ENCODE peak calls at places on chromosome 9, in four cellular contexts. P, B, H and I are unnamed samples.

GRCh38 chr9:105154723-105155191 is 89.7 kb upstream of the SLC44A1 start:
- DNase-seq in P (no peak), B (no peak), H (peak), I (peak)

GRCh38 chr9:16398676-16399075 is 471.8 kb downstream of the BNC2 start:
- DNase-seq in P (no peak), B (no peak), H (peak), I (no peak)

GRCh38 chr9:123011878-123012528 is 21.5 kb upstream of the GPR21 start:
- DNase-seq in P (no peak), B (no peak), H (no peak), I (peak)

GRCh38 chr9:110802416-110803035 is 133.9 kb downstream of the MUSK start:
- DNase-seq in P (no peak), B (no peak), H (peak), I (peak)

GRCh38 chr9:107274953-107275422 is 8.1 kb upstream of the RAD23B start:
- DNase-seq in P (no peak), B (no peak), H (peak), I (peak)

GRCh38 chr9:36772449-36773370 is 200.0 kb downstream of the MELK start:
- DNase-seq in P (no peak), B (no peak), H (peak), I (peak)

GRCh38 chr9:105639936-105640335 is 22.3 kb upstream of the TAL2 start:
- DNase-seq in P (no peak), B (no peak), H (no peak), I (no peak)

GRCh38 chr9:93650448-93650847 is 74.1 kb downstream of the PHF2 start:
- DNase-seq in P (peak), B (peak), H (no peak), I (no peak)

GRCh38 chr9:123927625-123928308 is 2.2 kb downstream of the DENND1A start:
- DNase-seq in P (no peak), B (no peak), H (no peak), I (peak)

GRCh38 chr9:109440797-109441287 is 57.3 kb downstream of the PTPN3 start:
- DNase-seq in P (peak), B (no peak), H (peak), I (peak)

GRCh38 chr9:107213561-107214028 is 69.5 kb upstream of the RAD23B start:
- DNase-seq in P (no peak), B (no peak), H (peak), I (peak)

GRCh38 chr9:5122542-5122941 is 62.9 kb downstream of the INSL6 start:
- DNase-seq in P (no peak), B (no peak), H (no peak), I (no peak)

GRCh38 chr9:134035041-134036039 is 10.1 kb downstream of the BRD3OS start:
- DNase-seq in P (no peak), B (peak), H (no peak), I (no peak)

GRCh38 chr9:4499917-4500316 is 9.6 kb downstream of the SLC1A1 start:
- DNase-seq in P (no peak), B (peak), H (no peak), I (no peak)

GRCh38 chr9:134374301-134375010 is 48.2 kb downstream of the RXRA start:
- DNase-seq in P (peak), B (peak), H (no peak), I (no peak)

GRCh38 chr9:129875687-129876395 is 40.6 kb downstream of the USP20 start:
- DNase-seq in P (no peak), B (peak), H (no peak), I (no peak)

DNA sequence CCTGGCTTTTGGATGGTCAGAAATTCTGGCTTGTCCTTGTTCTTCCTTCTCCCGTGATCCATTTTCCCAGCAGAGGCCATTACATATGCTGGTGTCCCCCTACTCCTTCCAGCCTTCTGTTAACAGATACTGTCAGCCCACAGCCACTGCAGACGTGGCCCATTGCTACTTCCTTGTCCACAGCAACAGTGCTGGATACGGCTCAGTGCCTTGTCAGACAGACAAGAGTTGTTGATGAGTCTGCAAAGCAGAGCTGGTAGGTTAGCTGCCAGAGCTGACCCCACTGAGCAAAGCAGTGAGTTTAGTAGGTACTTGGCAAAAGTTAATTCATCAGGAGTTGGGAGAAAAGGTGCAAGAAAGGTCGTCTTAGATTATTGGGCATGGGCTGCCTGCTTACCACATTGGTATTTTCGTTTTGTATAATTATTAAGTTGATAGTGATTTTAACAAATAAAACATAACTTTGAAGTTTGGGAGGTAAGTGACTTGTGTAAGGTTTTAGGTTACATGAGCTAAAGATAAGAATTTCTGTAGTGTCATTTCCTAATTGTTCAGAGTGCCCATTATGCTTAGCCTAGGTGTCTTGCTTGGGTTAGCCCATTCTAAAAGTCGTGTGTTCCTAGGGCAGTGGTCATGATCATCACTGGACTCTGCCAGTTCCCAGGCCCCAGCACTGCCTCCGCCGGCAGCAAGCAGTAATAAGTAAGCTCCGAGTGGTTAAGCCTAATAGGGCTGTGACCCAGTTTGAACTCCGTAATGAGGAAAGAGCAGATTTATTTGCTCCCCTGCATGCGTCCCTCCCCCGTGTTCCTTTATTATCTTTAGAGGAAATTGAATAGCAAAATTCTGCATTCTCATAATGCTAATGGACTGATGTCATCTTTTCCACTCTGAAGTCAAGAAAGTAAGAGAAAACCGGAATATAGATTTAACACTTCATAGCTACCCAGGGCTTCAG is 292.0 kb downstream of the FANCC start:
- DNase-seq in P (peak), B (peak), H (peak), I (peak)
- H3K4me3 ChIP-seq in P (no peak), B (no peak), H (no peak), I (no peak)

DNA sequence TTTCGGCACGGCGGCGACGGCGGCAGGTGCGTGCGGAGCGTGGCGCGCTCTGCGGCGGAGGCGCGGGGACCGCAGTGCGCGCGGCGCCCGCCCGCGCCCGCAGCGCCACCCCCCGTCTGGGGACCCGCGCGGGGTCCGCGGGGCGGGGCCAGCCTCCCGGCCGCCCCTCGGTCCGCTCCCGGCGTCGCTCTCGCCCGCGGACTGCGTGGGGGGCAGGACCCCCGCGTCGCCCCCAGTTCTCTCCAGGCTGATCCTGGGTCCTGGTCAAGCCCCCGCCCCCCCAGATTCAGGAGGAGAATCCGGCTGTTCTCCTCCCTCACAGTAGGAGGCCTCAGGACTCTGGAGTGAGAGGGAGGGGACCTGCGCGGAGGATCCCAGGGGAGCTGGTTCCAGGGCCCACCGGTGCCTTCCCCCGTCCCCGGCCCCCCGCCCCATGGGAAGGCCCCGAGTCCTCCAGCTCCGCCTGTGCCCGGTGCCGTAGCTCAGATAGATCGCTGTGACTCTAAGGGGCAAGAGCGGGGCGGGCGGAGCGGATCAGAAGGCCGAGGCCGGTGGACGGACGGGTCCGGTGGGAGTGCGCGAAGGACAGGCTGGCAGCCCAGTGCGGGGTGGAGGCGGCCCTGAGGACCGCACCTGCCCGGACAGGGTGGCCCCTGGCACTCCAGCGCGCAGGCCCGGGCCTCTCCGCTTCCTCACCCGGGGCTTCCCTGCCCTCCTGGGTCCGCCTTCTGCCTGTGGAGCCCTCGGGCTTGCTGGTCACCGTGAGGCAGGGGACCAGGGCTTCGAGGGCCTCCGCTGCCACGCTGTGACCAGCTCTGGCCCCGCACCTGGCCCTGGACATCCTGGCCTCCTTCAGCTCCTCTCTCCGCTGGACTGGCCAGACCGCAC is at the start of gene RNF208:
- DNase-seq in P (no peak), B (no peak), H (no peak), I (no peak)
- H3K4me3 ChIP-seq in P (peak), B (peak), H (peak), I (peak)

DNA sequence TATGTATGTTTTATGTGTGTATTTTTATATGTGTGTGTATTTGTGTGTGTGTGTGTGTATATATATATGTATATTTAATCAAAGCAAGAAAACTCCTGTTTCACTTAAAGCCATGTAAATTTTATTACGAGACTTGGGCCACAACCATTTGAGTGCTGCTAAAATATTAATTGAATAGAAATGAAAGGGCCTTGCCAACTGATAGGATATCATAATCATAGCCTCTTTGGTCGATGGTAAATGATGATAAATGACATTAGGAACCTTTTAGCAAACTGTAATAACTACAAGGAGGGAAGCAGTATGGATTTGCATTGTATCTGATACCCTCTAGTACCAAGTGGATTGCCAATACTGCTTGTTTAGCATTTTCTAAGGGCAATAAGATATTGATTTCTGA is 7.9 kb downstream of the TLE4 start:
- DNase-seq in P (no peak), B (no peak), H (no peak), I (no peak)
- H3K4me3 ChIP-seq in P (no peak), B (no peak), H (no peak), I (no peak)

GRCh38 chr9:127422133-127422782 is 1.9 kb upstream of the ZNF79 start:
- DNase-seq in P (no peak), B (no peak), H (no peak), I (no peak)
- H3K4me3 ChIP-seq in P (no peak), B (no peak), H (no peak), I (no peak)

GRCh38 chr9:87685431-87685830 is 40.5 kb upstream of the CTSL start:
- DNase-seq in P (no peak), B (no peak), H (peak), I (peak)
- H3K4me3 ChIP-seq in P (no peak), B (no peak), H (no peak), I (no peak)

GRCh38 chr9:127897194-127897692 is 2.2 kb downstream of the ST6GALNAC6 start:
- DNase-seq in P (peak), B (peak), H (peak), I (peak)

GRCh38 chr9:127898433-127899199 is 787 bp downstream of the ST6GALNAC6 start:
- DNase-seq in P (peak), B (no peak), H (peak), I (peak)

GRCh38 chr9:127899200-127899943 is at the start of gene ST6GALNAC6:
- DNase-seq in P (peak), B (peak), H (peak), I (peak)

GRCh38 chr9:127895811-127896210 is 3.6 kb downstream of the ST6GALNAC6 start:
- DNase-seq in P (no peak), B (no peak), H (no peak), I (no peak)

DNA sequence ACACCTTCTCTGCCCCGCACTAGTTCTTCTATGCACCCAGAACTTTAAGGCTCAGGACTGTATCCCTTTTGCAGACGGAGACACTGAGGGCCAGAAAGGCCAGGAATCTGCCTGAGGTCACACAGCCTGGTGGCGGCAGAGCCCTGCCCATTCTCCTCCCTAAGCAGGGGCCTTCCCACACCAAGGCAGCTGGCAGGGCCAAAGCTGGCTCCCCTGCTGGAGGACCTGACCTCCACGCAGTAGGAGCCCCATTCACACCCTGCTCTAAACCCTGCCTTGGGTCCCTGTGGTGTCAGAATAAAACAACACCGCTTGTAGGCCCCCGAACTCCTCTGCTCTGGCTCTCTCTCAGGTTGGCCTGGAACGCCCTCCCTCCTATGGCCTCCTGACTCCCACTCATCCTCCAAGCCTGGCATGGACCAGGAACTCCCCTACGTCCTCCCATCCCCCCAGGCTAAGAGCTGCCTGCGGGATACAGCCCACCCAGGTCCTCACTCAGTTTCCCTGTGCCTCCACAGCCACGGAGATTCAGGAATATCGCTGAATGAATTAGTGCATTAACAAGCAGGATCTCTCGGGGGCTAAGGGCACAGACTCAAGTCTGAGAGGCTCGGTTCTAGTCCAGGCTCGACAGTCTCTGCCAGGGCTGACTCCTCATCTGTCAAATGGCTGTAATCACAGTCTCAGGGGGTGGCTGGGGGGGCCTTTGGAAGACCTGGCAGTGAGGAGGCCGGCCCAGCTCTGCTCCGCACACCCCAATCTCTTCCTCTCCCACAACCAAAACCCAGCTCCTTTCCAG is 2.8 kb downstream of the ST6GALNAC6 start:
- DNase-seq in P (no peak), B (no peak), H (no peak), I (no peak)
- H3K4me3 ChIP-seq in P (no peak), B (peak), H (no peak), I (peak)

DNA sequence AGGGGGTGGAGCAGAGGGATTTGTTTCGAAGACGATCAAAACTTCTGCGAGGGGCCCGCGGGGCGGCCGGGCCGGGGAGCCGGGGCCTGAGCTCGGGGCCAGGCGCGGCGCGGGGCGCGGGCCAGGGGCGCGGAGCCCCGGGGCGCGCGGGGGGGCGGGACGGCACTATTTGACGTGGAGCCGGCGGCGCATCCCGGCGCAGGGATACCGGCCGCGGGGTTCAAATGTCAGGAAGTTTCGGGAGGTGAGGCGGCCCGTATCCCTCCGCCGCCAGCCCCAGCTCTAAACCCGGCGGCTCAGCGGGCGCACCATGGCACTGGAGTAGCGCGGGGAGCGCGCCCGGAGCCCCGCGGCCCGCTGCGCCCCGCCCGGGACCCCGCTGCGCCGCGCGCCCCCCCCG is at the start of gene LMX1B:
- DNase-seq in P (no peak), B (peak), H (peak), I (peak)
- H3K4me3 ChIP-seq in P (peak), B (no peak), H (no peak), I (no peak)

GRCh38 chr9:120874861-120875565 is 2.0 kb downstream of the PHF19 start:
- DNase-seq in P (no peak), B (no peak), H (no peak), I (no peak)
- H3K4me3 ChIP-seq in P (no peak), B (no peak), H (no peak), I (peak)

GRCh38 chr9:137191691-137192447 is 3.4 kb downstream of the SSNA1 start:
- DNase-seq in P (no peak), B (no peak), H (no peak), I (no peak)

GRCh38 chr9:137189297-137190295 is 1.1 kb downstream of the SSNA1 start:
- DNase-seq in P (no peak), B (no peak), H (no peak), I (no peak)

GRCh38 chr9:137188490-137189296 is at the start of the genes ANAPC2 and SSNA1:
- DNase-seq in P (peak), B (peak), H (peak), I (peak)

GRCh38 chr9:137191245-137191644 is 2.8 kb downstream of the SSNA1 start:
- DNase-seq in P (no peak), B (no peak), H (no peak), I (no peak)

GRCh38 chr9:137190315-137190853 is 1.9 kb downstream of the SSNA1 start:
- DNase-seq in P (no peak), B (no peak), H (no peak), I (no peak)
- H3K4me3 ChIP-seq in P (no peak), B (no peak), H (no peak), I (no peak)

GRCh38 chr9:20189871-20190270 is 401.0 kb upstream of the SLC24A2 start:
- DNase-seq in P (no peak), B (no peak), H (no peak), I (no peak)
- H3K4me3 ChIP-seq in P (no peak), B (no peak), H (no peak), I (no peak)